ENCODE peak calls at places on chromosome 13, in six cellular contexts. S is heart right ventricle, K is uterus, M is GM12865, Y is retinal pigment epithelial cell, Z is body of pancreas. H is an unnamed sample.

GRCh38 chr13:40155176-40155575 is 499.7 kb downstream of the COG6 start:
- DNase-seq in K (no peak), S (no peak), M (no peak), Z (no peak), Y (no peak), H (no peak)

GRCh38 chr13:39224841-39225240 is 186.6 kb downstream of the NHLRC3 start:
- DNase-seq in Y (no peak), Z (no peak), K (no peak), M (no peak), S (no peak), H (no peak)

GRCh38 chr13:110330491-110331001 is 23.5 kb downstream of the COL4A2 start:
- DNase-seq in Y (no peak), M (no peak), Z (no peak), S (no peak), K (no peak), H (no peak)

GRCh38 chr13:99063952-99064351 is 86.1 kb upstream of the DOCK9 start:
- DNase-seq in Y (no peak), Z (no peak), M (peak; percentile 49), K (no peak), S (no peak), H (no peak)

GRCh38 chr13:103517066-103517767 is 451.0 kb upstream of the SLC10A2 start:
- DNase-seq in S (no peak), M (no peak), K (no peak), Y (no peak), Z (no peak), H (no peak)

GRCh38 chr13:38624822-38625221 is 62.1 kb upstream of the FREM2 start:
- DNase-seq in K (no peak), M (no peak), Z (no peak), S (no peak), Y (no peak), H (no peak)

GRCh38 chr13:73708393-73708985 is 425.7 kb downstream of the KLF12 start:
- DNase-seq in S (peak; percentile 38), Y (peak; percentile 40), K (peak; percentile 23), M (peak; percentile 64), Z (peak; percentile 57), H (no peak)

GRCh38 chr13:71613347-71613746 is 253.7 kb downstream of the DACH1 start:
- DNase-seq in Z (no peak), Y (no peak), S (no peak), M (no peak), K (no peak), H (no peak)

GRCh38 chr13:30143671-30144400 is 163.5 kb downstream of the KATNAL1 start:
- DNase-seq in Z (no peak), M (peak; percentile 54), S (no peak), Y (peak; percentile 39), K (no peak), H (no peak)

GRCh38 chr13:101556676-101557121 is 104.2 kb downstream of the ITGBL1 start:
- DNase-seq in S (no peak), M (no peak), K (no peak), Y (no peak), Z (no peak), H (no peak)

GRCh38 chr13:25292301-25292700 is 5.0 kb upstream of the MTMR6 start:
- DNase-seq in S (no peak), Z (no peak), K (no peak), M (no peak), Y (no peak), H (no peak)

GRCh38 chr13:33236021-33236420 is 49.5 kb downstream of the STARD13 start:
- DNase-seq in K (no peak), M (no peak), S (no peak), Y (no peak), Z (no peak), H (no peak)

GRCh38 chr13:48731957-48732569 is 78.3 kb downstream of the CYSLTR2 start:
- DNase-seq in S (no peak), Z (peak; percentile 45), K (no peak), M (peak; percentile 73), Y (no peak), H (no peak)

GRCh38 chr13:100957741-100958140 is 283.1 kb upstream of the TMTC4 start:
- DNase-seq in Z (no peak), Y (no peak), M (no peak), S (no peak), K (no peak), H (no peak)

GRCh38 chr13:112800057-112800456 is 110.2 kb downstream of the ATP11A start:
- DNase-seq in M (no peak), K (no peak), Y (no peak), S (no peak), Z (no peak), H (no peak)

GRCh38 chr13:29522044-29522685 is 73.3 kb downstream of the SLC7A1 start:
- DNase-seq in S (no peak), K (peak; percentile 87), Z (no peak), M (no peak), Y (no peak), H (no peak)

GRCh38 chr13:109764474-109765292 is 21.7 kb downstream of the IRS2 start:
- DNase-seq in M (no peak), K (no peak), Z (no peak), S (no peak), Y (no peak), H (no peak)

GRCh38 chr13:99307247-99307646 is at the start of gene GPR183:
- DNase-seq in S (no peak), M (peak; percentile 87), K (no peak), Y (no peak), Z (no peak), H (no peak)

GRCh38 chr13:114203536-114203935 is 24.5 kb downstream of the CFAP97D2 start:
- DNase-seq in S (no peak), Z (no peak), M (no peak), Y (no peak), K (no peak), H (no peak)
- H3K4me3 ChIP-seq in S (no peak overlapping the region), Z (no peak overlapping the region), M (no peak overlapping the region), Y (no peak overlapping the region), K (no peak overlapping the region), H (no peak overlapping the region)

GRCh38 chr13:27960362-27961226 is 8.5 kb downstream of the CDX2 start:
- DNase-seq in Z (peak; percentile 87), M (peak; percentile 45), K (no peak), S (peak; percentile 11), Y (no peak), H (no peak)
- H3K4me3 ChIP-seq in Z (peak overlapping the region; percentile 39), M (peak overlapping the region; percentile 18), K (no peak overlapping the region), S (peak overlapping the region; percentile 38), Y (no peak overlapping the region), H (peak overlapping the region; percentile 58)

DNA sequence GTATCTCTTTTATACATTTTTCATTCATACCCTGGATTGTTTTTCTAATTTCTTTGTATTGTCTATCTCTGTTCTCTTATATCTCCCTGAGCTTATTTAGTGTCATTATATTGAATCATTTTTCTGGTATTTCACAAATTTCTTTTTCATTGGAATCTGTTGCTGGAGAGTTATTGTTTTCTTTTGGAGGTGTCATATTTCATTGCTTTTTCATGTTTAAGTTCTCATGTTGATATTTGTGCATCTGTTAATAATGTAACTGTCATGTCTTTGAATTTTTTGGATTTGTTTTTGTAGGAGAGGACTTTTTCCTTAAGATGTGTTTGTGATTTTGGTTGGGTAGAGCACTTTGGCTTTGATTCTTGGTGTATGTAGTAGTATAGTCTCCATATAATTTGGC is 64.0 kb downstream of the DNAJC3 start:
- DNase-seq in Z (no peak), S (no peak), Y (no peak), M (no peak), K (no peak), H (no peak)
- H3K4me3 ChIP-seq in Z (no peak overlapping the region), S (no peak overlapping the region), Y (no peak overlapping the region), M (no peak overlapping the region), K (no peak overlapping the region), H (no peak overlapping the region)

GRCh38 chr13:20847298-20847697 is 55.2 kb downstream of the XPO4 start:
- DNase-seq in S (no peak), M (no peak), Z (no peak), K (no peak), Y (no peak), H (no peak)
- H3K4me3 ChIP-seq in S (peak overlapping the region; percentile 24), M (no peak overlapping the region), Z (no peak overlapping the region), K (no peak overlapping the region), Y (no peak overlapping the region), H (no peak overlapping the region)

DNA sequence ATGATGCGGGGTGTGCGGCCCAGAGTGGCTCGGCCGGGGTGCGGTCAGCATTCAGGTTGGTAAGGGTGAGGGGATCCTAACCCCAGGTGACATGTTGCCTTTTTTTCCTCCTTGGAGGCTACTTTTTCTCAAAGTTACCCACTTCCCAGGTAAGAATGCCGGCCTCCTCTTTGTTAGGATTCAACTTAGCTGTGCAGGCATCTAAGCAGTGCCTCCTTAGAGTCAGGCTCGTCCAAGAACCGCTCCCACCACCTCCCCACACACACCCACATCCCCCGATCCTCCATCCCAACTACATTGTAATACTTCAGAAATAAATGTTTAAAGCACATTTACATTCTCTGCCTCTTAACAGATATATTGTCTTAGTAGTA is 733 bp upstream of the ENOX1 start:
- DNase-seq in Z (no peak), Y (no peak), K (no peak), M (no peak), S (no peak), H (no peak)
- H3K4me3 ChIP-seq in Z (no peak overlapping the region), Y (peak overlapping the region; percentile 52), K (peak overlapping the region; percentile 64), M (peak overlapping the region; percentile 73), S (peak overlapping the region; percentile 69), H (peak overlapping the region; percentile 74)

DNA sequence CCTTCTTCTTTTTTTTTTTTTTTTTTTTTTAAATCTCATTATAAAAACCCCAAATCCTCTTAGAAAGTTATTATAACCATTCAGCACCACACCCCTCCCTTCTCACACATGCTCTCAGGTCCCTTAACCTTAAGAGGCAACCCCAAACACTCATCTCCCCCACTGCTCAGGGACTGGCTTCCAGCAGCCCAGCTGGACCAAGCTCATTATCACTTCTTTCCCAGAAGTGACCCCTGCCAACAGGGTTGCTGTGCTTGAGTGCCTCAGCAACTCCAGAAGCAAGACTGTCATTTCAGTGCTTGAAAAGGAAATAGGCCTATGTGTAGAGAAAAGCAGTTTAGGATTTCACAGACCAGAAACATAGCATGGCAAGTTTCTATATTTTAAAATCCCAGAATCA is 84.3 kb downstream of the SLAIN1 start:
- DNase-seq in M (no peak), Z (no peak), Y (no peak), S (peak; percentile 21), K (no peak), H (no peak)
- H3K4me3 ChIP-seq in M (no peak overlapping the region), Z (no peak overlapping the region), Y (no peak overlapping the region), S (no peak overlapping the region), K (no peak overlapping the region), H (no peak overlapping the region)

H was measured in esophagus squamous epithelium.